ENCODE peak calls at places on chromosomes 3 and 15, in four cellular contexts. Y is T-helper 9 cell, F is IMR-90, V is NCI-H1417. H is an unnamed sample.

GRCh38 chr3:73502609-73503560 is 121.9 kb downstream of the PDZRN3 start:
- DNase-seq in Y (peak; percentile 31), F (peak; percentile 98), V (peak; percentile 87), H (no peak)

GRCh38 chr3:15420871-15421270 is 6.5 kb downstream of the METTL6 start:
- DNase-seq in Y (no peak), F (peak; percentile 53), V (no peak), H (no peak)

GRCh38 chr3:185152433-185153169 is at the start of gene C3orf70:
- DNase-seq in Y (no peak), F (peak; percentile 44), V (peak; percentile 84), H (no peak)

GRCh38 chr3:167919590-167919989 is 176.1 kb downstream of the GOLIM4 start:
- DNase-seq in Y (no peak), F (no peak), V (no peak), H (no peak)

GRCh38 chr3:71244153-71245051 is 339.1 kb downstream of the FOXP1 start:
- DNase-seq in Y (no peak), F (peak; percentile 67), V (no peak), H (no peak)

GRCh38 chr3:79490165-79491028 is 277.4 kb downstream of the ROBO1 start:
- DNase-seq in Y (no peak), F (peak; percentile 41), V (no peak), H (no peak)

GRCh38 chr15:69491051-69491505 is 38.5 kb downstream of the RPLP1 start:
- DNase-seq in Y (no peak), F (no peak), V (no peak), H (no peak)

GRCh38 chr15:66387176-66388056 is 704 bp downstream of the MAP2K1 start:
- DNase-seq in Y (peak; percentile 58), F (peak; percentile 83), V (peak; percentile 78), H (peak; percentile 45)

GRCh38 chr3:43187836-43188479 is 82.1 kb upstream of the POMGNT2 start:
- DNase-seq in Y (no peak), F (no peak), V (no peak), H (no peak)

GRCh38 chr3:111568906-111569305 is 26.2 kb downstream of the ZBED2 start:
- DNase-seq in Y (no peak), F (no peak), V (no peak), H (no peak)

GRCh38 chr3:16559664-16560365 is 45.4 kb downstream of the DAZL start:
- DNase-seq in Y (no peak), F (no peak), V (no peak), H (no peak)

GRCh38 chr3:81393251-81393650 is 368.2 kb downstream of the GBE1 start:
- DNase-seq in Y (no peak), F (no peak), V (no peak), H (no peak)

GRCh38 chr3:85709483-85709882 is 750.7 kb downstream of the CADM2 start:
- DNase-seq in Y (no peak), F (no peak), V (peak; percentile 45), H (no peak)

GRCh38 chr3:53166781-53167291 is 5.8 kb downstream of the PRKCD start:
- DNase-seq in Y (no peak), F (peak; percentile 64), V (no peak), H (no peak)

GRCh38 chr15:85423256-85423655 is 42.9 kb downstream of the AKAP13 start:
- DNase-seq in Y (no peak), F (no peak), V (no peak), H (no peak)

GRCh38 chr3:19934098-19934566 is at the start of gene EFHB:
- DNase-seq in Y (no peak), F (peak; percentile 10), V (peak; percentile 67), H (no peak)

GRCh38 chr3:58880182-58880581 is 169.6 kb downstream of the CFAP20DC start:
- DNase-seq in Y (no peak), F (peak; percentile 77), V (no peak), H (no peak)

GRCh38 chr3:58177747-58178527 is 32.8 kb downstream of the DNASE1L3 start:
- DNase-seq in Y (peak; percentile 89), F (peak; percentile 69), V (peak; percentile 70), H (peak; percentile 79)

GRCh38 chr3:72004749-72005292 is 219.9 kb upstream of the PROK2 start:
- DNase-seq in Y (no peak), F (peak; percentile 51), V (no peak), H (no peak)

GRCh38 chr3:183533410-183534132 is 21.9 kb downstream of the KLHL6 start:
- DNase-seq in Y (no peak), F (no peak), V (no peak), H (no peak)

GRCh38 chr3:14425574-14426304 is 23.3 kb downstream of the SLC6A6 start:
- DNase-seq in Y (peak; percentile 47), F (no peak), V (peak; percentile 74), H (peak; percentile 44)

GRCh38 chr3:161508852-161509477 is 12.4 kb downstream of the OTOL1 start:
- DNase-seq in Y (no peak), F (no peak), V (peak; percentile 68), H (no peak)

GRCh38 chr3:150114873-150115570 is 144.3 kb upstream of the PFN2 start:
- DNase-seq in Y (no peak), F (peak; percentile 79), V (peak; percentile 39), H (no peak)

GRCh38 chr3:174488527-174488926 is 370.6 kb upstream of the NAALADL2 start:
- DNase-seq in Y (no peak), F (peak; percentile 64), V (no peak), H (no peak)

GRCh38 chr3:47017504-47018268 is 38.2 kb downstream of the NBEAL2 start:
- DNase-seq in Y (no peak), F (peak; percentile 26), V (no peak), H (no peak)

GRCh38 chr3:30699927-30700326 is 93.5 kb downstream of the TGFBR2 start:
- DNase-seq in Y (no peak), F (no peak), V (no peak), H (no peak)

H was measured in T-helper 17 cell.